ENCODE peak calls at places on chromosomes 12 and 14, in ten cellular contexts. R, N, L, A, G, D, Z, O, W and Y are unnamed samples. For H3K36me3, the result is how much of the 10 kb centered on the place peaks cover.

GRCh38 chr14:78605065-78605762 is 435.0 kb downstream of the NRXN3 start:
- DNase-seq in R (no peak), N (no peak), L (no peak), A (no peak), G (no peak), D (no peak), Z (no peak), O (no peak), W (no peak), Y (no peak)

GRCh38 chr12:79932393-79932792 is 2.5 kb downstream of the PPP1R12A start:
- DNase-seq in R (no peak), N (no peak), L (no peak), A (no peak), G (no peak), D (no peak), Z (no peak), O (no peak), W (no peak), Y (no peak)

GRCh38 chr14:64705406-64706118 is 1.3 kb downstream of the PLEKHG3 start:
- DNase-seq in R (no peak), N (no peak), L (no peak), A (no peak), G (no peak), D (no peak), Z (no peak), O (no peak), W (no peak), Y (peak)

GRCh38 chr12:103930787-103931536 is 752 bp downstream of the HSP90B1 start:
- DNase-seq in R (peak), N (peak), L (peak), A (no peak), G (peak), D (peak), Z (peak), O (peak), W (peak), Y (no peak)

GRCh38 chr14:29558516-29558915 is 369.1 kb downstream of the PRKD1 start:
- DNase-seq in R (no peak), N (no peak), L (no peak), A (peak), G (no peak), D (no peak), Z (no peak), O (no peak), W (no peak), Y (no peak)

GRCh38 chr14:69138189-69138535 is 14.8 kb downstream of the DCAF5 start:
- DNase-seq in R (no peak), N (no peak), L (no peak), A (peak), G (no peak), D (no peak), Z (no peak), O (no peak), W (no peak), Y (no peak)

GRCh38 chr12:111570090-111570961 is 28.8 kb downstream of the ATXN2 start:
- DNase-seq in R (no peak), N (no peak), L (no peak), A (peak), G (no peak), D (no peak), Z (peak), O (no peak), W (no peak), Y (no peak)

GRCh38 chr14:20409226-20409625 is 4.1 kb downstream of the TEP1 start:
- DNase-seq in R (no peak), N (no peak), L (no peak), A (peak), G (no peak), D (no peak), Z (peak), O (no peak), W (no peak), Y (no peak)

GRCh38 chr12:109192358-109192757 is 76.0 kb downstream of the ACACB start:
- DNase-seq in R (no peak), N (no peak), L (no peak), A (peak), G (no peak), D (no peak), Z (peak), O (no peak), W (no peak), Y (no peak)

GRCh38 chr14:99654235-99655000 is 9.5 kb downstream of the HHIPL1 start:
- DNase-seq in R (peak), N (no peak), L (no peak), A (peak), G (peak), D (peak), Z (no peak), O (no peak), W (peak), Y (no peak)

GRCh38 chr12:26318661-26319068 is 123.3 kb downstream of the SSPN start:
- DNase-seq in R (no peak), N (no peak), L (peak), A (peak), G (peak), D (no peak), Z (peak), O (no peak), W (no peak), Y (peak)

GRCh38 chr14:33692762-33693161 is 258.1 kb downstream of the EGLN3 start:
- DNase-seq in R (no peak), N (no peak), L (no peak), A (peak), G (no peak), D (no peak), Z (peak), O (no peak), W (no peak), Y (no peak)

GRCh38 chr14:25097120-25097519 is 47.2 kb upstream of the STXBP6 start:
- DNase-seq in R (no peak), N (no peak), L (no peak), A (no peak), G (no peak), D (no peak), Z (no peak), O (no peak), W (no peak), Y (no peak)

GRCh38 chr14:34436960-34437728 is 24.9 kb downstream of the SPTSSA start:
- DNase-seq in R (no peak), N (no peak), L (no peak), A (no peak), G (no peak), D (no peak), Z (no peak), O (no peak), W (no peak), Y (no peak)

GRCh38 chr12:91717804-91718203 is 427.8 kb downstream of the BTG1 start:
- DNase-seq in R (no peak), N (no peak), L (no peak), A (no peak), G (no peak), D (no peak), Z (no peak), O (no peak), W (no peak), Y (no peak)

GRCh38 chr14:85344847-85345591 is 184.9 kb upstream of the FLRT2 start:
- DNase-seq in R (no peak), N (no peak), L (no peak), A (no peak), G (no peak), D (no peak), Z (no peak), O (no peak), W (no peak), Y (no peak)

GRCh38 chr12:106149096-106149784 is 10.5 kb upstream of the NUAK1 start:
- DNase-seq in R (no peak), N (no peak), L (no peak), A (no peak), G (no peak), D (no peak), Z (peak), O (no peak), W (peak), Y (no peak)

GRCh38 chr12:10998204-10998603 is at the start of gene TAS2R20:
- DNase-seq in R (no peak), N (no peak), L (no peak), A (no peak), G (no peak), D (no peak), Z (no peak), O (no peak), W (no peak), Y (no peak)

GRCh38 chr12:102511575-102511974 is 31.2 kb upstream of the IGF1 start:
- DNase-seq in R (no peak), N (no peak), L (no peak), A (no peak), G (no peak), D (no peak), Z (no peak), O (no peak), W (no peak), Y (no peak)
- H3K36me3 ChIP-seq in R (under half), N (under half), L (under half), A (under half), G (under half), D (under half), Z (under half), O (under half), W (under half), Y (under half)

DNA sequence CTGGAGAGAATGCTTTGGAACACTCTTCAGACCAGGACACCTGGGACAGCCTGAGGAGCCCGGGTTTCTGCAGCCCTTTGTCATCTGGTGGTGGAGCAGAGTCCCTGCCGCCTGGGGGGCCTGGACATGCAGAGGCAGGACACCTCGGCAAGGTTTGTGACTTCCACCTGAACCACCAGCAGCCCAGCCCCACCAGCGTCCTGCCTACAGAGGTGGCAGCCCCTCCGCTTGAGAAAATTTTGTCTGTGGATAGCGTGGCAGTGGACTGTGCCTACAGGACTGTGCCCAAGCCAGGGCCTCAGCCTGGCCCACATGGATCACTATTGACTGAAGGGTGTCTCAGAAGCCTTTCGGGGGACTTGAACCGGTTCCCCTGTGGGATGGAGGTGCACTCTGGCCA is 21.1 kb downstream of the CINP start:
- DNase-seq in R (no peak), N (no peak), L (no peak), A (no peak), G (no peak), D (no peak), Z (no peak), O (no peak), W (no peak), Y (no peak)
- H3K36me3 ChIP-seq in R (under half), N (under half), L (under half), A (under half), G (under half), D (half or more), Z (under half), O (under half), W (under half), Y (half or more)

GRCh38 chr12:121815221-121815620 is 11.4 kb downstream of the SETD1B start:
- DNase-seq in R (no peak), N (no peak), L (no peak), A (no peak), G (no peak), D (no peak), Z (no peak), O (no peak), W (no peak), Y (no peak)
- H3K36me3 ChIP-seq in R (half or more), N (under half), L (under half), A (under half), G (under half), D (half or more), Z (half or more), O (under half), W (under half), Y (half or more)

DNA sequence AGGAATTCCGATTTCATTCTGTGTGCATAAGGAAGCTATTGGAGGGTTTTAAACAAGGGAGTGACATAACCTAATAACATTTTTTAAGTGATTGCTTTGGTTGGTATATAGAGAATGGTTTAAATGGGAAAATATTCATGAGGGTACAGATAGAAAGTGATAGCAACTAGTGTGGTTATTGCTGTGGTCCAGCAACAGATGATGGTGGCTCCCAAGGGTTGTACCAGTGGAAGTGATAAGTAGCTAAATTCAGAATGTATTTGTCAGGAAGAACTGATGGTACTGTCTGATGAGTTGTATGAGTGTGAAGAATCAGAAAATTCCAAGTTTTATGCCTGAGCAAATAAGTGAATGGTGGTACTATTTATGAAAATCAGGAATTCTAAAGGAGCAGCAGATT is 2.6 kb upstream of the CNOT2 start:
- DNase-seq in R (no peak), N (no peak), L (no peak), A (no peak), G (no peak), D (no peak), Z (no peak), O (no peak), W (no peak), Y (no peak)
- H3K36me3 ChIP-seq in R (under half), N (under half), L (under half), A (under half), G (under half), D (under half), Z (under half), O (under half), W (under half), Y (under half)

GRCh38 chr12:71896171-71896570 is 42.5 kb upstream of the TPH2 start:
- DNase-seq in R (no peak), N (no peak), L (no peak), A (peak), G (no peak), D (no peak), Z (no peak), O (no peak), W (no peak), Y (no peak)
- H3K36me3 ChIP-seq in R (under half), N (under half), L (under half), A (under half), G (under half), D (half or more), Z (under half), O (under half), W (under half), Y (half or more)

GRCh38 chr14:91484186-91484585 is 25.9 kb downstream of the PPP4R3A start:
- DNase-seq in R (no peak), N (no peak), L (no peak), A (no peak), G (no peak), D (no peak), Z (no peak), O (no peak), W (peak), Y (no peak)

GRCh38 chr14:91482278-91483023 is 27.7 kb downstream of the PPP4R3A start:
- DNase-seq in R (no peak), N (no peak), L (no peak), A (peak), G (no peak), D (no peak), Z (peak), O (no peak), W (no peak), Y (no peak)

GRCh38 chr14:91484744-91485143 is 25.4 kb downstream of the PPP4R3A start:
- DNase-seq in R (no peak), N (no peak), L (no peak), A (peak), G (no peak), D (no peak), Z (no peak), O (no peak), W (no peak), Y (no peak)
- H3K36me3 ChIP-seq in R (under half), N (under half), L (under half), A (half or more), G (under half), D (half or more), Z (half or more), O (under half), W (under half), Y (half or more)

DNA sequence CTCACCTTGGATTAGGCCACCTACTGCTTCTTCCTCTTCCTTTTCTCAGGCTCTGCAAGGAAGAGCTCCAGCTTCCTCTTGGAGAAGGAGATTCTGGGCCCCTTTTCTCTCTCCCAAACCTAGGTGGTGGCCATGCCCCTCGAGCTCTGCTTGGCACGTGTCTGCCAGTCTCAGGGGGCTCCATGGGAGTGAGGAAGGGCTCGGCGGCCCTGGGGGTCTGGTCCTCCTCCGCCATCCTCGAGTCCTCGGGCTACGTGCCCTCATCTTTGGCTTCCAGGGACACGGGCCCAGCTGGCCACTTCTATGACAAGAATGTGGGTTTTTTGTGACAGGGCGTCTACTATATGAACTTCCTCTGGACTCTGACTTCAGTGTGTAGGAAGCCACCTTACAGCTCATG is 34.3 kb downstream of the HSP90AA1 start:
- DNase-seq in R (no peak), N (no peak), L (peak), A (no peak), G (no peak), D (no peak), Z (no peak), O (no peak), W (no peak), Y (no peak)
- H3K36me3 ChIP-seq in R (half or more), N (under half), L (under half), A (half or more), G (under half), D (half or more), Z (half or more), O (under half), W (under half), Y (half or more)

DNA sequence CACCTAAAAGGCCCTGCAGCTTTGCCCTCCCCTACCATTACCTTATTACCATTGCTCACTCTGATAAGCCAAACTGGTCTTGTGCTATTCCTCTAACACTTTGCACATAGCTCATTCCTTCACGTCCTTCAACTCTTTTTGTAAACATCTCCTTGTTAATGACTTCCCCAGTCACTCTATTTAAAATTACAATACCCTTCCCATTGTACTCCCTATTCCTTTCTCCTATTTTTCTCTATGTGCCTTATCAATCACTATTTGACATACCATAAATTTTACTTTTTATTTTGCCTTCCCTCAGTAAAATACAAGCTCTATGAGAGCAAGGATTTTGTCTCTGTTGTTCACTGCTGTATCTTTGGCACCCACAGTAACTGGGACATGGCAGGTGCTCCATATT is 5.4 kb downstream of the SARNP start:
- DNase-seq in R (no peak), N (no peak), L (no peak), A (no peak), G (no peak), D (no peak), Z (no peak), O (no peak), W (no peak), Y (no peak)
- H3K36me3 ChIP-seq in R (under half), N (under half), L (under half), A (under half), G (under half), D (under half), Z (under half), O (under half), W (under half), Y (half or more)

DNA sequence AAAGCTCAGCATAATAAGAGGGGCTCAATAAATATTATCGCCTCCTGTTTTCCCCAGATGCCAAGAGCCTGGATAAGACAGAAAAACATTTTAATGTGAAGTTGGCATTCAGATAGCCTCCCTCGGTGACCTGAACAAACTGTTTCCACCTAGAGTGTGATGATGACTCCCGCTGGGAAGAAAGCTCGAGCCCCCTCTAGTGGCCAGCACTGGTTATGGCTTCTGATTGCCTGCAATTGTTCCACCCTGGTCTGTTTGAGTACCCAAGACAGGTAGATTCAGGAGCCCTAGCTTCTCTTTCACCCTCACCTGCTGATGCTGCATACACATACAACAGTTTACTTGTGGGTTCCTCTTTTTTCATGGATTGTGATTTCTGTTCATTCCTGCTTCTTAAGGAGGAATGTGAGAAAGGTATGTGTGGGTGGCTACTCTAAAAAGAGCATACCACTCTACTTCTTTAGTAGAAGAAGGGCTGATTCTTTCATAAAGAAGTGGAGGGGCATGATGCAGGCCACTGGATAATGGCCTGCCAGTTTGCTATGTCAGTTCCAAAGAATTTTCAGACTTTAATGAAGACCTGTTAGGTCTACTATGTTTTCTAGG is 6.4 kb downstream of the ERG28 start:
- DNase-seq in R (peak), N (peak), L (peak), A (peak), G (peak), D (peak), Z (peak), O (peak), W (peak), Y (no peak)
- H3K36me3 ChIP-seq in R (under half), N (under half), L (under half), A (under half), G (under half), D (half or more), Z (under half), O (under half), W (under half), Y (half or more)